ENCODE peak calls at places on chromosomes 16 and 17, in seven cellular contexts. F is body of pancreas; D is effector memory CD4-positive, alpha-beta T cell; W is mucosa of descending colon; I is SK-N-SH; A is CD8-positive, alpha-beta T cell; O is osteoblast. H is an unnamed sample. For H3K4me1, the result is how much of the 10 kb centered on the place peaks cover.

GRCh38 chr17:61307905-61308886 is 91.4 kb upstream of the TBX2 start:
- DNase-seq in A (no peak), W (no peak), F (peak), I (no peak), O (peak), D (no peak), H (no peak)

GRCh38 chr17:72274632-72275031 is 153.8 kb downstream of the SOX9 start:
- DNase-seq in D (no peak), O (no peak), F (no peak), W (no peak), I (no peak), A (no peak), H (no peak)

GRCh38 chr16:88005148-88005547 is 53.9 kb downstream of the BANP start:
- DNase-seq in W (no peak), F (no peak), O (no peak), I (peak), D (no peak), A (no peak), H (no peak)

GRCh38 chr16:31128711-31129567 is 6.6 kb downstream of the PRSS8 start:
- DNase-seq in A (no peak), D (no peak), W (peak), O (peak), F (peak), I (no peak), H (no peak)

GRCh38 chr17:34654871-34655270 is 75.5 kb downstream of the TMEM132E start:
- DNase-seq in I (no peak), A (no peak), W (no peak), O (no peak), F (no peak), D (no peak), H (no peak)

GRCh38 chr17:42937712-42938596 is 26.3 kb downstream of the AARSD1 start:
- DNase-seq in W (peak), F (peak), O (peak), A (no peak), D (no peak), I (peak), H (peak)

GRCh38 chr16:15690296-15690695 is 40.3 kb downstream of the NDE1 start:
- DNase-seq in F (no peak), O (peak), W (no peak), I (no peak), D (no peak), A (no peak), H (no peak)

GRCh38 chr17:8835106-8835505 is 32.4 kb downstream of the PIK3R6 start:
- DNase-seq in I (no peak), A (peak), W (no peak), F (no peak), O (peak), D (no peak), H (no peak)

GRCh38 chr17:60573139-60573975 is 26.6 kb upstream of the PPM1D start:
- DNase-seq in F (peak), I (no peak), A (no peak), W (no peak), O (no peak), D (no peak), H (peak)

GRCh38 chr16:89375021-89375420 is 115.3 kb downstream of the ANKRD11 start:
- DNase-seq in D (no peak), O (no peak), A (no peak), F (no peak), W (no peak), I (no peak), H (no peak)

GRCh38 chr17:83050651-83051422 is 28.6 kb upstream of the METRNL start:
- DNase-seq in D (no peak), W (peak), F (peak), I (peak), A (no peak), O (peak), H (no peak)

GRCh38 chr17:3965123-3965800 is 1.0 kb upstream of the ATP2A3 start:
- DNase-seq in I (peak), O (peak), F (peak), D (peak), W (peak), A (peak), H (no peak)

DNA sequence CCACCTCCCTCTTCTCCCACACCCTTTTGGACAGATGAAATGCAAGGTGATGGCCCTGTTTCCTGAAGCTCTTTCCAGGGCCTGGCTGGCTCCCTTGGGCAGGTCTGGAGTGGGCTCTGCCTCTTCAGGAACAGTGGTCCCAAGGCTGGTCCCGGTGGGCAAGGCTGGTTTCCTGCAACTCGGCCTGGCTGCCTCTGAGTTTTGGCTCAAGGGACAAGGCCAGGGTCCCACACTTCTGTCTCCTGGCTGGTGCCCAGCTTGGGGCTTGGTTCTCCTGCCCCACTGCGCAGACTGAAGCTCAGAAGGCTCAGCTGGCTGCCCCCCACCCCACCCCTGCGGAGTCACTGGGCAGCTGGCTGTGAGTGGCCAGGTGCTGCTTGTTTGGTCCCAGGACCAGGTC is 3.8 kb upstream of the ACTG1 start:
- DNase-seq in W (no peak), D (no peak), F (no peak), I (no peak), A (no peak), O (no peak), H (no peak)
- H3K4me1 ChIP-seq in W (under half), D (under half), F (half or more), I (under half), A (under half), O (under half), H (under half)

DNA sequence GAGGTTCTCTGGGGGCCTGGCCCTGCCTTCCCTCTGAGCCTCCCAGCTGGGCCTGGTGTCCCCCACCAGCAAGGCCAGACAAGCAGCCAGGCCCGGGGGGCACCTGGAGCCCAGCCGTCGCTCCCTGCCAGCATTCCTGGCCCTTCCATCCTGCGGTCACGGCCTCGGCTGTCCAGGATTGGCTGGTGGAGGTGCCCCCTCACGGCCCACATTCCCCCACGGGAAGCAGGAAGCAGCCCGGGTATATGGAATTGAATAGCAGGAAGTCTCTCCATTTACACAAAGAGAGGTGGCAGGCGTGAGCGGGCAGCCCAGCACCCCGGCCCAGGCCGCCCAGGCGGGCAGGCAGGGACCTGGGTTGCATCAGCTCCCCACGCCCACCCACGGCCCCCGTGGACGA is 14.5 kb downstream of the TRAF7 start:
- DNase-seq in W (no peak), A (no peak), F (no peak), I (no peak), O (no peak), D (no peak), H (no peak)
- H3K4me1 ChIP-seq in W (under half), A (under half), F (under half), I (under half), O (under half), D (under half), H (under half)

DNA sequence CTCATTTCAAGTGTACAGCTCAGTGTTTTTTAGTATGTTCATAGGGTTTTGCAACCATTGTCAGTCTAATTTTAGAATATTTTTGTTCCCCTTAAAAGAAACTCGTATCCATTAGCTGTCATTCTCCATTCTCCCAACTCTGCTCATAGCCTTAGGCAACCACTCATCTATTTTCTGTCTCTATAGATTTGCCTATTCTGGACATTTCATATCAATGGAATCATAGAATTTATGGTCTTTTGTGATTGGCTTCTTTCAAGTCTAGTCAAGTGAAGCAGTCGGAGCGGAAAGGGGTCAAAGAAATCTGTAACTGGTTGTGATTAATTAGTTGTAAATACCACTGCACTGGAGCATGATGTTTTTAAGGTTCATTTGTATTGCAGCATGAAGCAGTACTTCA is 42.0 kb downstream of the TANGO6 start:
- DNase-seq in F (no peak), D (no peak), A (no peak), W (no peak), O (no peak), I (no peak), H (no peak)
- H3K4me1 ChIP-seq in F (under half), D (under half), A (under half), W (under half), O (under half), I (under half), H (under half)

GRCh38 chr16:84205976-84206691 is 15.2 kb downstream of the ADAD2 start:
- DNase-seq in W (no peak), O (peak), I (no peak), D (no peak), F (no peak), A (no peak), H (no peak)
- H3K4me1 ChIP-seq in W (under half), O (under half), I (under half), D (under half), F (under half), A (under half), H (under half)

GRCh38 chr17:77379837-77380236 is 239.1 kb downstream of the SEC14L1 start:
- DNase-seq in O (peak), F (no peak), I (no peak), W (no peak), A (no peak), D (no peak), H (no peak)

GRCh38 chr17:77376795-77377751 is 236.3 kb downstream of the SEC14L1 start:
- DNase-seq in A (no peak), D (no peak), W (no peak), F (peak), I (peak), O (peak), H (no peak)

GRCh38 chr17:77377836-77378235 is 237.1 kb downstream of the SEC14L1 start:
- DNase-seq in W (no peak), O (peak), D (no peak), F (no peak), A (no peak), I (peak), H (no peak)

GRCh38 chr17:77379065-77379428 is 238.3 kb downstream of the SEC14L1 start:
- DNase-seq in A (no peak), I (peak), W (no peak), D (no peak), O (peak), F (no peak), H (no peak)

DNA sequence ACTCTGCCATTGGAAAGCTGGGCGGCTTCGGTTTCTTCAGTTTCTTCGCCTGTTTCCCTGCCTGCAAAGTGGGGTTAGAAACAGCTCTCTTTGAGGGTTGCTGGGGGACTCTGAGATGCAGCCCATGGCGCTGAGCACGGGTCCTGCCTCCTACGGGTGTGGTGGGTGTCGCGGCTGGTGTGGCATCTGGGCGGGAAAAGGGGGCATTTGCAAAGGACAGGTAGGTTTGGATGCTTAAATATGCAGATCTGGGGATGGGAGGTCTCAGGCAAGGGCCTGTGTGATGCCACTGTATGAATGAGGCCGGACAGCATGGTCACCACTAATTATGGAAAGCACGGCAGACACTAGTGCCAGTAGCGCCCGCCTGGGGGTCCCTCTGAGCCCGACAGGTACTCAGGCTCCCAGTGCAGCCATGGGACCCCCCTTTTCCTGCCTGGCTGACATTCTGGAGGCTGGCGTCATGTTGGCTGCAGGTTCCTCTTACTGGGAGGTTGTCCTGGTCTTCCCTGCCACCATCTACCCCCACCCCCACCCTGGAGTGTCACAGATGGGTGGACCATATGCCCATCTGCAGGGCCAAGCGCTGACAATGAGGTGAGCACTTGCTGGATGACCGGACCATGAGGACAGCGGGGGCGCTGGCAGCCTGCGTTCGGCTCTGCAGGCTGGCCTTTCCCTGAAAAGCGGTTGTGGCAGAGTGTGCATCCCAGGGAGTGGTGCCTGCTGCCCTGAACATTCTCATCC is 237.7 kb downstream of the SEC14L1 start:
- DNase-seq in O (peak), F (no peak), W (no peak), A (no peak), I (peak), D (no peak), H (no peak)
- H3K4me1 ChIP-seq in O (half or more), F (half or more), W (under half), A (half or more), I (half or more), D (half or more), H (under half)

GRCh38 chr17:74755533-74755932 is 7.1 kb downstream of the NHERF1 start:
- DNase-seq in D (no peak), A (no peak), O (no peak), W (no peak), F (no peak), I (no peak), H (no peak)
- H3K4me1 ChIP-seq in D (half or more), A (half or more), O (under half), W (under half), F (half or more), I (half or more), H (under half)

GRCh38 chr17:17122781-17123483 is 80.7 kb downstream of the MPRIP start:
- DNase-seq in O (peak), D (no peak), A (no peak), F (no peak), I (no peak), W (no peak), H (no peak)

GRCh38 chr17:17127156-17127555 is 79.0 kb downstream of the PLD6 start:
- DNase-seq in W (no peak), O (no peak), F (no peak), I (no peak), A (no peak), D (no peak), H (no peak)

GRCh38 chr17:17126131-17127110 is 79.7 kb downstream of the PLD6 start:
- DNase-seq in W (no peak), I (no peak), D (no peak), O (peak), F (no peak), A (peak), H (no peak)

GRCh38 chr17:17125136-17126084 is 80.7 kb downstream of the PLD6 start:
- DNase-seq in I (peak), F (no peak), D (no peak), A (peak), O (peak), W (no peak), H (no peak)

DNA sequence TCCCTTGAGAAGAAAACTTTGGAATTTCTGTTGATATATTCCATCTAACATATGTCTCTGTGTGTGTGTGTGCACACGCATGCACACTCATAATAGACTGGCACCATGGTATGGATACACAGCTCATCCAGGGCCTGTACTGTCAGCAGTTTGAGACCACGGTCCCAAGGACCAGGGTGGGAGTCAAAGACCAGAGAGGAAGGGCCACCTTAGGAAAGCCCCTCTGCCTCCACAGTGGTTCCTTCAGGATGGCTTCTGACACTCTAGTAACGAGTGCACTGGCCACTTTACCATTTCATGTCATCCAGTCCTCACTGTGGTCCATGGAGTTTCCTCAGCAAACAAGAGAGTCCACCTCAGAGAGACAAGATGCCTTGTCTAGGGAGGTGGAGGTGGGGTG is 81.8 kb downstream of the PLD6 start:
- DNase-seq in W (no peak), D (no peak), I (no peak), A (no peak), F (no peak), O (no peak), H (no peak)
- H3K4me1 ChIP-seq in W (under half), D (half or more), I (under half), A (half or more), F (under half), O (under half), H (under half)

DNA sequence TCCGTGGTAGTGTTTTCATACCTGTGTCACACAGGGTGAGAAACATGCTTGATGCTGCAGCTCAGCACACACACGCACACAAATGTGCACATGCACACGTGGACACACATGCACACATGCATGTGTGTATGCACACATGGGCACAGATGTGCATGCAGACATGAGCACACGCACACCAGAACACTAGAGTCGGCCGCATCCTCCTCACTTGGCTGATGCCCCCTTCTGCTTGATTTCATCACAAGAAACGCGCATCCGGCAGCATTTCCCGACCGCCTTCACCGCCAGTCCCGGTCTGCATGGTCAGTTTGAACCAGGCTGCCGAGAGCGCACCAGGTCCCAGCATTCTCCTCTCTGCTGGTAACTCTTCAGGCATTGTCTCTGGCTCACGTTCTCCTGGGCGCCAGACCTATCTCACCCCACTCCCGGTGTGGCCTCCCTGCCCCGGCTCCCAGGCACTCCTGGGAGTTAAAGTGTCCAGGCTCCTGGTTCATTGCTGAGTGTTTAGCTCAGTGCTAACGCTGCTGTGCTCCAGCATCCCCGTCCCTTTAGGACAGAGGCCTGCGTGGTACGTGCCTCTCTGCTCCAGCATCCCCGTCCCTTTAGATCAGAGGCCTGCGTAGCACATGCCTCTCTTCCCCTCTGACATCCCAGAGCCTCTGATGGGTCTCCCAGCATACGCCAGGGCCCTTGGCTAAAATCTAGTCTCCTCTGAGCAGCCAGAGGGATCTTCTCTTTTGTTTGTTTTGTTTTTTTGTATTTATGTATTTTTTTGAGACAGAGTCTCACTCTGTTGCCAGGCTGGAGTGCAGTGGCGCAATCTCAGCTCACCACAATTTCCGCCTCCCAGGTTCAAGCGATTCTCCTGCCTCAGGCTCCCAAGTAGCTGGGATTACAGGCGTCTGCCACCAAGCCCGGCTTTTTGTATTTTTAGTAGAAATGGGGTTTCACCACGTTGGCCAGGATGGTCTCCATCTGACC is 16.0 kb downstream of the BAIAP2 start:
- DNase-seq in W (no peak), I (no peak), A (no peak), F (no peak), O (no peak), D (no peak), H (no peak)
- H3K4me1 ChIP-seq in W (under half), I (under half), A (under half), F (under half), O (under half), D (under half), H (under half)

GRCh38 chr16:84320511-84320910 is 25.8 kb downstream of the WFDC1 start:
- DNase-seq in D (no peak), I (no peak), F (no peak), A (no peak), W (no peak), O (no peak), H (no peak)

GRCh38 chr16:84319146-84319760 is 24.6 kb downstream of the WFDC1 start:
- DNase-seq in O (no peak), D (no peak), I (no peak), F (no peak), A (no peak), W (no peak), H (no peak)

GRCh38 chr16:84314814-84315213 is 20.1 kb downstream of the WFDC1 start:
- DNase-seq in O (no peak), A (no peak), D (no peak), I (no peak), F (no peak), W (no peak), H (no peak)

GRCh38 chr16:84315422-84315821 is 20.7 kb downstream of the WFDC1 start:
- DNase-seq in I (no peak), A (no peak), O (no peak), W (no peak), D (no peak), F (no peak), H (no peak)

DNA sequence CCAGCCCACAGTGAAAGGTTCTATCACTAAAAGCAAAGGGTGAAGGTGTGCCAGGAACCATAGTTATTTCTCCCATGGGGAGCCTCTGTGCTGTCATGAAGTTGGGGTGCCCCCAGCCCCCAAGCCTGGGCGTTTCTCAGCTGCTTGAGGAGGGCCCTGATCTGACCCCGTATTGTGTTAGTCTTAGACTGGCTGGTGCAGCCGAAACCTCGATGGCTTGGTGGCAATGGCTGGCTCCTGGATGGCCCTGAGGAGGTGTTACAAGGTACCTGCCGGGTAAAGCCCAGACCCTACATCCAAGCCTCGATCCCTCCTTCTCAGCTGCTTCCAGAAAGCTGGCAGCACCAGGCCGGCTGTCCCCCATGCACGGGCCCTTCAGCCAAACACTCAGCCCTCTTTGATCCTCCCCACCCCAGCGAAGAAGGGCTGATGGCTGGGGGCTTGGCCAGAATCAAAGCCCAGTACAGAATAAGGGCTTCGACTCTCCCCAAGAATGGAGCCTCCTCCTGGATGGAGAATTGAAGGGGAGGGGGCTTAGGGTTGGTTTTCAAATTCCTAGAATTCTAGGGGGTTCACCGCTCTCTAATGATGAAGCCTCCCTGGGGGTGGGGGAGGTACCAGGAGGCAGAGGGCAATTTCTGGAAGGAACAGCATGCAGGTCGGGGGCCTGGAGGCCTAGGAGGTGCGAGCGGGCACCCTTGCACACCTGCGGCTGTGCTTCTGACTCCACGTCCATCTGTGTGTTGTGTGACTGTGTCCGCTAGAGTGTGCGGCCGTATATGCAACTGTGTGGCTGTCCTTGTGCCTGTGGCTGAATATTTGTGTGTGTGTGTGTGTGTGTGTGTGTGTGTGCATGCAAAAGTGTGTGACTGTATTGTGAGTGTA is 23.7 kb downstream of the WFDC1 start:
- DNase-seq in O (no peak), W (no peak), I (no peak), F (no peak), D (no peak), A (no peak), H (no peak)
- H3K4me1 ChIP-seq in O (under half), W (under half), I (under half), F (under half), D (under half), A (under half), H (under half)